ENCODE peak calls at places on chromosomes 11 and 22, in eight cellular contexts. One of them, this sample, is unnamed.

GRCh38 chr11:12540913-12541587 is 133.2 kb upstream of the TEAD1 start:
- DNase-seq in stimulated activated CD8-positive, alpha-beta memory T cell treated with anti-CD3 and anti-CD28 coated beads, Interleukin-2, amount 100 ng/mL, for 48 hours: no peak
- DNase-seq in WTC11: no peak
- DNase-seq in GM12865: no peak
- DNase-seq in SK-MEL-5: no peak
- DNase-seq in HAP-1: no peak
- DNase-seq in stimulated activated CD4-positive, alpha-beta T cell treated with anti-CD3 and anti-CD28 coated beads, Interleukin-1b, Interleukin-23, amount 100 ng/mL, for 1 hour: no peak
- DNase-seq in left colon: no peak
- DNase-seq in this sample: peak; percentile 41

GRCh38 chr11:120610101-120610500 is 98.6 kb downstream of the GRIK4 start:
- DNase-seq in WTC11: no peak
- DNase-seq in HAP-1: no peak
- DNase-seq in stimulated activated CD8-positive, alpha-beta memory T cell treated with anti-CD3 and anti-CD28 coated beads, Interleukin-2, amount 100 ng/mL, for 48 hours: no peak
- DNase-seq in left colon: no peak
- DNase-seq in stimulated activated CD4-positive, alpha-beta T cell treated with anti-CD3 and anti-CD28 coated beads, Interleukin-1b, Interleukin-23, amount 100 ng/mL, for 1 hour: no peak
- DNase-seq in GM12865: no peak
- DNase-seq in SK-MEL-5: no peak
- DNase-seq in this sample: no peak

GRCh38 chr11:19954899-19955298 is 205.4 kb downstream of the DBX1 start:
- DNase-seq in stimulated activated CD4-positive, alpha-beta T cell treated with anti-CD3 and anti-CD28 coated beads, Interleukin-1b, Interleukin-23, amount 100 ng/mL, for 1 hour: no peak
- DNase-seq in left colon: no peak
- DNase-seq in SK-MEL-5: no peak
- DNase-seq in stimulated activated CD8-positive, alpha-beta memory T cell treated with anti-CD3 and anti-CD28 coated beads, Interleukin-2, amount 100 ng/mL, for 48 hours: no peak
- DNase-seq in GM12865: no peak
- DNase-seq in WTC11: no peak
- DNase-seq in HAP-1: no peak
- DNase-seq in this sample: no peak

GRCh38 chr11:75506827-75507226 is 18.9 kb downstream of the GDPD5 start:
- DNase-seq in stimulated activated CD4-positive, alpha-beta T cell treated with anti-CD3 and anti-CD28 coated beads, Interleukin-1b, Interleukin-23, amount 100 ng/mL, for 1 hour: no peak
- DNase-seq in left colon: no peak
- DNase-seq in GM12865: no peak
- DNase-seq in stimulated activated CD8-positive, alpha-beta memory T cell treated with anti-CD3 and anti-CD28 coated beads, Interleukin-2, amount 100 ng/mL, for 48 hours: no peak
- DNase-seq in SK-MEL-5: no peak
- DNase-seq in HAP-1: no peak
- DNase-seq in WTC11: no peak
- DNase-seq in this sample: no peak

GRCh38 chr22:39435616-39436015 is 21.2 kb upstream of the MGAT3 start:
- DNase-seq in HAP-1: no peak
- DNase-seq in GM12865: no peak
- DNase-seq in WTC11: no peak
- DNase-seq in stimulated activated CD4-positive, alpha-beta T cell treated with anti-CD3 and anti-CD28 coated beads, Interleukin-1b, Interleukin-23, amount 100 ng/mL, for 1 hour: no peak
- DNase-seq in SK-MEL-5: no peak
- DNase-seq in stimulated activated CD8-positive, alpha-beta memory T cell treated with anti-CD3 and anti-CD28 coated beads, Interleukin-2, amount 100 ng/mL, for 48 hours: no peak
- DNase-seq in left colon: no peak
- DNase-seq in this sample: peak; percentile 84

GRCh38 chr22:20239951-20240773 is 28.0 kb downstream of the RTN4R start:
- DNase-seq in SK-MEL-5: no peak
- DNase-seq in stimulated activated CD8-positive, alpha-beta memory T cell treated with anti-CD3 and anti-CD28 coated beads, Interleukin-2, amount 100 ng/mL, for 48 hours: no peak
- DNase-seq in left colon: no peak
- DNase-seq in WTC11: peak; percentile 36
- DNase-seq in GM12865: no peak
- DNase-seq in stimulated activated CD4-positive, alpha-beta T cell treated with anti-CD3 and anti-CD28 coated beads, Interleukin-1b, Interleukin-23, amount 100 ng/mL, for 1 hour: no peak
- DNase-seq in HAP-1: peak; percentile 23
- DNase-seq in this sample: no peak

GRCh38 chr11:77104727-77105126 is 2.1 kb downstream of the OMP start:
- DNase-seq in HAP-1: no peak
- DNase-seq in SK-MEL-5: no peak
- DNase-seq in GM12865: no peak
- DNase-seq in WTC11: no peak
- DNase-seq in stimulated activated CD4-positive, alpha-beta T cell treated with anti-CD3 and anti-CD28 coated beads, Interleukin-1b, Interleukin-23, amount 100 ng/mL, for 1 hour: no peak
- DNase-seq in stimulated activated CD8-positive, alpha-beta memory T cell treated with anti-CD3 and anti-CD28 coated beads, Interleukin-2, amount 100 ng/mL, for 48 hours: no peak
- DNase-seq in left colon: no peak
- DNase-seq in this sample: no peak

GRCh38 chr11:121452609-121453150 is at the start of gene SORL1-AS1:
- DNase-seq in SK-MEL-5: no peak
- DNase-seq in stimulated activated CD8-positive, alpha-beta memory T cell treated with anti-CD3 and anti-CD28 coated beads, Interleukin-2, amount 100 ng/mL, for 48 hours: no peak
- DNase-seq in GM12865: peak; percentile 76
- DNase-seq in left colon: peak; percentile 49
- DNase-seq in WTC11: no peak
- DNase-seq in stimulated activated CD4-positive, alpha-beta T cell treated with anti-CD3 and anti-CD28 coated beads, Interleukin-1b, Interleukin-23, amount 100 ng/mL, for 1 hour: no peak
- DNase-seq in HAP-1: peak; percentile 17
- DNase-seq in this sample: no peak

GRCh38 chr22:22908941-22909604 is 21.5 kb downstream of the IGLL5 start:
- DNase-seq in stimulated activated CD4-positive, alpha-beta T cell treated with anti-CD3 and anti-CD28 coated beads, Interleukin-1b, Interleukin-23, amount 100 ng/mL, for 1 hour: no peak
- DNase-seq in left colon: no peak
- DNase-seq in HAP-1: no peak
- DNase-seq in SK-MEL-5: no peak
- DNase-seq in stimulated activated CD8-positive, alpha-beta memory T cell treated with anti-CD3 and anti-CD28 coated beads, Interleukin-2, amount 100 ng/mL, for 48 hours: no peak
- DNase-seq in GM12865: no peak
- DNase-seq in WTC11: no peak
- DNase-seq in this sample: no peak

GRCh38 chr11:126307706-126308105 is 3.8 kb downstream of the DCPS start:
- DNase-seq in HAP-1: peak; percentile 81
- DNase-seq in left colon: peak; percentile 22
- DNase-seq in stimulated activated CD4-positive, alpha-beta T cell treated with anti-CD3 and anti-CD28 coated beads, Interleukin-1b, Interleukin-23, amount 100 ng/mL, for 1 hour: no peak
- DNase-seq in SK-MEL-5: peak; percentile 82
- DNase-seq in GM12865: peak; percentile 61
- DNase-seq in WTC11: peak; percentile 55
- DNase-seq in stimulated activated CD8-positive, alpha-beta memory T cell treated with anti-CD3 and anti-CD28 coated beads, Interleukin-2, amount 100 ng/mL, for 48 hours: no peak
- DNase-seq in this sample: no peak

GRCh38 chr11:119538748-119539147 is 115.8 kb upstream of the THY1 start:
- DNase-seq in HAP-1: no peak
- DNase-seq in GM12865: no peak
- DNase-seq in stimulated activated CD8-positive, alpha-beta memory T cell treated with anti-CD3 and anti-CD28 coated beads, Interleukin-2, amount 100 ng/mL, for 48 hours: no peak
- DNase-seq in left colon: no peak
- DNase-seq in WTC11: no peak
- DNase-seq in stimulated activated CD4-positive, alpha-beta T cell treated with anti-CD3 and anti-CD28 coated beads, Interleukin-1b, Interleukin-23, amount 100 ng/mL, for 1 hour: no peak
- DNase-seq in SK-MEL-5: no peak
- DNase-seq in this sample: no peak

GRCh38 chr11:3860360-3860759 is 4.9 kb downstream of the STIM1 start:
- DNase-seq in left colon: no peak
- DNase-seq in stimulated activated CD4-positive, alpha-beta T cell treated with anti-CD3 and anti-CD28 coated beads, Interleukin-1b, Interleukin-23, amount 100 ng/mL, for 1 hour: no peak
- DNase-seq in WTC11: no peak
- DNase-seq in HAP-1: no peak
- DNase-seq in SK-MEL-5: no peak
- DNase-seq in stimulated activated CD8-positive, alpha-beta memory T cell treated with anti-CD3 and anti-CD28 coated beads, Interleukin-2, amount 100 ng/mL, for 48 hours: no peak
- DNase-seq in GM12865: no peak
- DNase-seq in this sample: no peak

GRCh38 chr11:29306527-29306926 is 710.3 kb downstream of the KCNA4 start:
- DNase-seq in stimulated activated CD8-positive, alpha-beta memory T cell treated with anti-CD3 and anti-CD28 coated beads, Interleukin-2, amount 100 ng/mL, for 48 hours: no peak
- DNase-seq in GM12865: no peak
- DNase-seq in WTC11: no peak
- DNase-seq in SK-MEL-5: peak; percentile 54
- DNase-seq in HAP-1: no peak
- DNase-seq in stimulated activated CD4-positive, alpha-beta T cell treated with anti-CD3 and anti-CD28 coated beads, Interleukin-1b, Interleukin-23, amount 100 ng/mL, for 1 hour: no peak
- DNase-seq in left colon: no peak
- DNase-seq in this sample: no peak

GRCh38 chr11:107752954-107753822 is 41.3 kb upstream of the SLN start:
- DNase-seq in GM12865: no peak
- DNase-seq in left colon: no peak
- DNase-seq in SK-MEL-5: no peak
- DNase-seq in stimulated activated CD8-positive, alpha-beta memory T cell treated with anti-CD3 and anti-CD28 coated beads, Interleukin-2, amount 100 ng/mL, for 48 hours: no peak
- DNase-seq in HAP-1: no peak
- DNase-seq in WTC11: no peak
- DNase-seq in stimulated activated CD4-positive, alpha-beta T cell treated with anti-CD3 and anti-CD28 coated beads, Interleukin-1b, Interleukin-23, amount 100 ng/mL, for 1 hour: no peak
- DNase-seq in this sample: no peak

GRCh38 chr11:72954860-72955259 is 140.6 kb downstream of the ATG16L2 start:
- DNase-seq in HAP-1: no peak
- DNase-seq in left colon: no peak
- DNase-seq in stimulated activated CD8-positive, alpha-beta memory T cell treated with anti-CD3 and anti-CD28 coated beads, Interleukin-2, amount 100 ng/mL, for 48 hours: no peak
- DNase-seq in SK-MEL-5: no peak
- DNase-seq in stimulated activated CD4-positive, alpha-beta T cell treated with anti-CD3 and anti-CD28 coated beads, Interleukin-1b, Interleukin-23, amount 100 ng/mL, for 1 hour: no peak
- DNase-seq in WTC11: no peak
- DNase-seq in GM12865: peak; percentile 69
- DNase-seq in this sample: no peak